ENCODE peak calls at places on chromosomes 3 and 15, in six cellular contexts. G is MM.1S, Y is H7, N is uterus, K is fibroblast of the aortic adventitia, Q is glutamatergic neuron. A is an unnamed sample.

GRCh38 chr15:33148129-33148850 is 46.2 kb downstream of the FMN1 start:
- DNase-seq in Q (no peak), K (no peak), Y (no peak), N (no peak), G (no peak), A (no peak)

GRCh38 chr3:126549861-126550487 is 8.8 kb downstream of the C3orf22 start:
- DNase-seq in G (no peak), K (no peak), Q (peak), Y (peak), N (peak), A (no peak)

GRCh38 chr3:53288214-53288613 is 32.4 kb upstream of the TKT start:
- DNase-seq in Q (no peak), G (no peak), Y (no peak), N (no peak), K (no peak), A (no peak)

GRCh38 chr3:51391566-51392300 is 648 bp downstream of the RBM15B start:
- DNase-seq in Y (peak), Q (peak), K (no peak), G (peak), N (no peak), A (peak)

GRCh38 chr15:79296583-79296982 is 14.1 kb downstream of the ANKRD34C start:
- DNase-seq in Q (no peak), K (no peak), Y (no peak), N (no peak), G (peak), A (no peak)

GRCh38 chr3:49501842-49502241 is 31.8 kb downstream of the DAG1 start:
- DNase-seq in K (no peak), G (no peak), Q (no peak), N (no peak), Y (no peak), A (no peak)

GRCh38 chr3:179414804-179415203 is 36.5 kb downstream of the GNB4 start:
- DNase-seq in K (no peak), Y (no peak), N (no peak), G (no peak), Q (no peak), A (no peak)

GRCh38 chr3:125165948-125166553 is 46.5 kb downstream of the SLC12A8 start:
- DNase-seq in K (no peak), N (no peak), Q (no peak), Y (no peak), G (no peak), A (no peak)

GRCh38 chr3:152258448-152259302 is 10.1 kb upstream of the MBNL1 start:
- DNase-seq in Q (no peak), K (peak), N (peak), Y (no peak), G (no peak), A (no peak)

GRCh38 chr15:32774022-32774421 is 56.2 kb downstream of the GREM1 start:
- DNase-seq in K (peak), Y (no peak), Q (no peak), N (no peak), G (no peak), A (no peak)

GRCh38 chr15:38251726-38252480 is 733 bp upstream of the SPRED1 start:
- DNase-seq in Y (peak), K (peak), G (peak), Q (peak), N (peak), A (peak)

GRCh38 chr15:66430627-66431026 is 43.9 kb downstream of the MAP2K1 start:
- DNase-seq in Y (no peak), G (no peak), K (no peak), Q (no peak), N (no peak), A (no peak)

GRCh38 chr3:192636517-192637444 is 90.6 kb downstream of the FGF12 start:
- DNase-seq in Y (no peak), K (no peak), N (no peak), G (no peak), Q (no peak), A (no peak)

GRCh38 chr3:149400645-149401044 is 23.2 kb upstream of the TM4SF1 start:
- DNase-seq in Y (no peak), G (no peak), N (no peak), Q (no peak), K (no peak), A (no peak)

GRCh38 chr3:194584435-194584776 is 48.8 kb downstream of the TMEM44 start:
- DNase-seq in G (no peak), K (no peak), Q (no peak), Y (peak), N (no peak), A (no peak)

GRCh38 chr3:60594025-60594424 is 657.2 kb downstream of the FHIT start:
- DNase-seq in Y (no peak), Q (no peak), G (no peak), N (peak), K (peak), A (no peak)

GRCh38 chr15:55744026-55744655 is 1.2 kb upstream of the PRTG start:
- DNase-seq in Y (no peak), Q (peak), K (no peak), N (no peak), G (no peak), A (no peak)

GRCh38 chr15:59691194-59691805 is 2.2 kb upstream of the BNIP2 start:
- DNase-seq in N (peak), K (peak), Y (no peak), G (peak), Q (peak), A (no peak)

GRCh38 chr3:183837390-183837789 is 12.0 kb upstream of the MAP6D1 start:
- DNase-seq in G (no peak), K (no peak), N (no peak), Y (no peak), Q (no peak), A (no peak)

GRCh38 chr15:75532413-75533250 is 46.5 kb downstream of the PTPN9 start:
- DNase-seq in G (peak), N (peak), Q (peak), K (peak), Y (peak), A (peak)

GRCh38 chr3:158531334-158531733 is 39.7 kb upstream of the MLF1 start:
- DNase-seq in Y (no peak), Q (no peak), K (no peak), G (no peak), N (no peak), A (no peak)

GRCh38 chr3:195224980-195225580 is 45.9 kb downstream of the XXYLT1 start:
- DNase-seq in Y (no peak), K (no peak), Q (no peak), N (peak), G (peak), A (no peak)

GRCh38 chr3:98855811-98856400 is 45.6 kb downstream of the DCBLD2 start:
- DNase-seq in G (no peak), Q (no peak), N (no peak), K (peak), Y (no peak), A (no peak)

GRCh38 chr3:170997966-170998913 is 28.3 kb downstream of the SLC2A2 start:
- DNase-seq in N (peak), Y (no peak), K (peak), G (no peak), Q (no peak), A (no peak)

A was measured in WTC11.